ENCODE peak calls at places on chromosomes 1 and 21, in seven cellular contexts. S, K, Y, X, J, H and P are unnamed samples.

GRCh38 chr1:84433253-84434080 is 35.2 kb downstream of the DNASE2B start:
- DNase-seq in X (peak; percentile 90), S (peak; percentile 84), K (peak; percentile 65), H (peak; percentile 88), Y (peak; percentile 67), J (peak; percentile 33), P (peak; percentile 83)

GRCh38 chr1:29686012-29686930 is 449.9 kb downstream of the PTPRU start:
- DNase-seq in H (no peak), X (no peak), Y (no peak), S (no peak), J (no peak), K (no peak), P (no peak)

GRCh38 chr1:230155021-230155420 is 88.0 kb downstream of the GALNT2 start:
- DNase-seq in H (no peak), K (no peak), S (no peak), J (no peak), Y (no peak), X (no peak), P (no peak)

GRCh38 chr1:246608616-246609376 is 42.5 kb downstream of the CNST start:
- DNase-seq in H (peak; percentile 95), J (peak; percentile 34), Y (peak; percentile 87), S (peak; percentile 96), K (peak; percentile 73), X (peak; percentile 97), P (peak; percentile 99)

GRCh38 chr21:29737188-29737587 is 202.6 kb downstream of the GRIK1 start:
- DNase-seq in X (no peak), H (no peak), Y (no peak), J (no peak), K (no peak), S (no peak), P (no peak)

GRCh38 chr1:152461544-152461943 is 47.5 kb upstream of the CRNN start:
- DNase-seq in K (peak; percentile 57), X (peak; percentile 81), S (no peak), H (peak; percentile 82), J (no peak), Y (peak; percentile 55), P (peak; percentile 54)

GRCh38 chr1:38690790-38691189 is 168.8 kb downstream of the RRAGC start:
- DNase-seq in K (no peak), X (peak; percentile 4), J (no peak), S (no peak), Y (no peak), H (no peak), P (peak; percentile 2)

GRCh38 chr21:46151261-46151988 is 4.0 kb downstream of the FTCD start:
- DNase-seq in K (peak; percentile 13), J (no peak), Y (peak; percentile 3), H (no peak), X (no peak), S (no peak), P (no peak)

GRCh38 chr1:26820784-26821269 is 5.7 kb upstream of the ZDHHC18 start:
- DNase-seq in H (no peak), S (no peak), X (no peak), J (no peak), Y (no peak), K (no peak), P (no peak)
- TF ChIP-seq CTCF in H (peak; percentile 13), S (peak; percentile 49), X (no peak), J (no peak), Y (no peak), K (no peak), P (peak; percentile 16)

GRCh38 chr1:156847591-156848460 is 11.1 kb downstream of the INSRR start:
- DNase-seq in J (no peak), Y (no peak), X (no peak), H (no peak), S (no peak), K (no peak), P (no peak)

GRCh38 chr1:156845055-156845952 is 13.6 kb downstream of the INSRR start:
- DNase-seq in J (no peak), Y (no peak), S (no peak), X (no peak), K (no peak), H (peak; percentile 21), P (no peak)

GRCh38 chr1:156848461-156849150 is 10.3 kb downstream of the INSRR start:
- DNase-seq in X (no peak), H (peak; percentile 21), K (no peak), S (no peak), J (no peak), Y (peak; percentile 37), P (no peak)

GRCh38 chr1:156845953-156846545 is 12.9 kb downstream of the INSRR start:
- DNase-seq in K (no peak), S (no peak), H (no peak), J (no peak), Y (no peak), X (no peak), P (no peak)

GRCh38 chr1:156846643-156847042 is 12.3 kb downstream of the INSRR start:
- DNase-seq in Y (no peak), S (no peak), J (no peak), X (no peak), H (no peak), K (no peak), P (no peak)
- H3K4me3 ChIP-seq in Y (no peak overlapping the region), S (no peak overlapping the region), J (no peak overlapping the region), X (no peak overlapping the region), H (no peak overlapping the region), K (no peak overlapping the region), P (no peak overlapping the region)

GRCh38 chr1:66088787-66089186 is 296.1 kb downstream of the PDE4B start:
- DNase-seq in X (no peak), J (no peak), K (no peak), S (no peak), H (no peak), Y (no peak), P (no peak)

GRCh38 chr1:66085600-66085999 is 292.9 kb downstream of the PDE4B start:
- DNase-seq in H (no peak), K (no peak), X (no peak), Y (no peak), J (no peak), S (no peak), P (no peak)

GRCh38 chr1:66084442-66084841 is 291.7 kb downstream of the PDE4B start:
- DNase-seq in H (no peak), K (no peak), S (no peak), Y (no peak), J (no peak), X (no peak), P (no peak)
- TF ChIP-seq CTCF in H (no peak), K (no peak), S (no peak), Y (no peak), J (no peak), X (no peak), P (no peak)

DNA sequence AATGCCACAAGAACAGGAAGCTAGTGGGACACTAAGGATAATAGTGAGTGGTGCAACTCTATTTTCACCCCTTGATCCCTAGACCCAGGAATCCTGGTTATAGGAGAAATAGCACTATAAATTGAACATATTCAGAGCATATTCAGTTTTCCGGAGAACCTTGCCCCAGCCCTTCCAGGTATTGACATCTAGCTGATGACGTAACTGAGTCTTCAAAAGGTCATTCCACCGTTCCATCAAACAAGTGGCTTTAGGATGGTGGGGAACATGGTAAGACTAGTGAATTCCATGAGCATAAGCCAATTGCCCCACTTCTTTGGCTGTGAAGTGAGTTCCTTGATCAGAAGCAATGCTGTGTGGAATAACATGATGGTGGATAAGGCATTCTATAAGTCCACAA is 2.9 kb downstream of the MROH9 start:
- DNase-seq in X (no peak), Y (no peak), H (no peak), K (no peak), S (no peak), J (no peak), P (no peak)
- H3K4me3 ChIP-seq in X (no peak overlapping the region), Y (no peak overlapping the region), H (no peak overlapping the region), K (no peak overlapping the region), S (no peak overlapping the region), J (no peak overlapping the region), P (no peak overlapping the region)

DNA sequence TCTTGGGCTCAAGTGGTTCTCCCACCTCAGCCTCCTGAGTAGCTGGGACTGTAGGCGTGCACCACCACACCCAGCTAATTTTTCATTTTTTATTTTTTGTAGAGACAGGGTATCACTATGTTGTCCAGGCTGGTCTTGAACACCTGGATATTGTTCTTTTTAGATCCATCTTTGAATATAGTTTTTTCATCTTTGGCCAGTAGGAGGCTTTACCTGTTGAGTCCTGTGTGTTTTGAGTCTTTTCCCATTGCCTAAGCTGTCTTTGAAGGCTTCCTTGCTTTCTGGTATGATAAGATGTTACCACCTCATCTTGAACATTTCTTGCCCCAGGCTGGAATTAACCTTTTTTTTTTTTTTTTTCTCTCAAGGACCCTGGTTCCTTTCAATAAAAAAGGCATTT is 387.8 kb upstream of the RUNX1 start:
- DNase-seq in K (no peak), H (no peak), X (no peak), Y (no peak), S (no peak), J (no peak), P (no peak)
- TF ChIP-seq CTCF in K (no peak), H (no peak), X (no peak), Y (no peak), S (no peak), J (no peak), P (no peak)

GRCh38 chr1:215872658-215873057 is 305.6 kb downstream of the KCTD3 start:
- DNase-seq in X (no peak), S (no peak), K (no peak), H (no peak), J (no peak), Y (no peak), P (no peak)
- H3K4me3 ChIP-seq in X (no peak overlapping the region), S (no peak overlapping the region), K (no peak overlapping the region), H (no peak overlapping the region), J (no peak overlapping the region), Y (no peak overlapping the region), P (no peak overlapping the region)

GRCh38 chr1:6603851-6604558 is 1.3 kb upstream of the KLHL21 start:
- DNase-seq in H (peak; percentile 93), S (no peak), X (peak; percentile 92), Y (peak; percentile 59), K (peak; percentile 53), J (no peak), P (peak; percentile 81)
- TF ChIP-seq CTCF in H (no peak), S (no peak), X (no peak), Y (peak; percentile 18), K (no peak), J (no peak), P (no peak)